ENCODE peak calls at places on chromosome 14, in six cellular contexts. H, L, Z, R, Q and G are unnamed samples.

GRCh38 chr14:96676161-96676560 is 121.0 kb upstream of the VRK1 start:
- DNase-seq in Z (no peak), Q (no peak), R (peak), H (peak), L (no peak), G (no peak)

GRCh38 chr14:67674139-67674479 is 323 bp downstream of the VTI1B start:
- DNase-seq in Z (peak), H (peak), L (peak), R (peak), Q (peak), G (peak)

GRCh38 chr14:74400328-74400727 is 25.7 kb downstream of the SYNDIG1L start:
- DNase-seq in L (peak), Z (no peak), H (no peak), R (no peak), Q (peak), G (no peak)

GRCh38 chr14:61489932-61490331 is 168.6 kb downstream of the PRKCH start:
- DNase-seq in H (no peak), L (no peak), R (no peak), Z (no peak), Q (no peak), G (no peak)

GRCh38 chr14:65151329-65152010 is 49.2 kb upstream of the MAX start:
- DNase-seq in H (no peak), R (no peak), Q (no peak), L (no peak), Z (no peak), G (no peak)

GRCh38 chr14:95321201-95321600 is 1.5 kb upstream of the CLMN start:
- DNase-seq in R (no peak), L (no peak), Q (no peak), Z (no peak), H (no peak), G (no peak)

GRCh38 chr14:44778562-44778961 is 183.2 kb downstream of the KLHL28 start:
- DNase-seq in Q (no peak), H (peak), R (peak), L (no peak), Z (no peak), G (no peak)

GRCh38 chr14:94158239-94158888 is 15.8 kb upstream of the PPP4R4 start:
- DNase-seq in Z (no peak), H (no peak), L (no peak), R (peak), Q (no peak), G (no peak)

GRCh38 chr14:79411403-79412174 is 799.7 kb downstream of the DIO2 start:
- DNase-seq in H (peak), Z (no peak), Q (no peak), R (no peak), L (no peak), G (no peak)

GRCh38 chr14:103395245-103395644 is 10.0 kb downstream of the MARK3 start:
- DNase-seq in Q (no peak), Z (no peak), R (no peak), L (no peak), H (peak), G (no peak)

GRCh38 chr14:74856366-74856765 is 19.6 kb downstream of the PROX2 start:
- DNase-seq in L (peak), R (no peak), Z (no peak), H (no peak), Q (no peak), G (no peak)

GRCh38 chr14:80636071-80636470 is 305.5 kb downstream of the CEP128 start:
- DNase-seq in R (no peak), L (peak), Z (no peak), Q (no peak), H (peak), G (no peak)

GRCh38 chr14:73458219-73458976 is at the start of gene NUMB:
- DNase-seq in L (peak), R (peak), Q (peak), H (peak), Z (peak), G (peak)

GRCh38 chr14:24609667-24610344 is at the start of gene GZMH:
- DNase-seq in R (no peak), H (no peak), Q (no peak), Z (no peak), L (no peak), G (no peak)

GRCh38 chr14:97306785-97307246 is 509.6 kb downstream of the VRK1 start:
- DNase-seq in R (no peak), Q (no peak), H (no peak), Z (no peak), L (no peak), G (no peak)

GRCh38 chr14:20679907-20680306 is 4.5 kb upstream of the RNASE4 start:
- DNase-seq in Q (peak), H (peak), R (no peak), Z (no peak), L (no peak), G (no peak)

GRCh38 chr14:59293934-59294661 is 105.6 kb downstream of the DAAM1 start:
- DNase-seq in L (no peak), R (no peak), H (peak), Q (no peak), Z (no peak), G (no peak)

GRCh38 chr14:43479751-43480150 is 1027.3 kb downstream of the FSCB start:
- DNase-seq in R (no peak), Q (no peak), H (no peak), Z (no peak), L (no peak), G (no peak)

GRCh38 chr14:73747386-73748211 is 33.4 kb upstream of the PNMA1 start:
- DNase-seq in L (no peak), R (no peak), H (no peak), Z (no peak), Q (no peak), G (no peak)

GRCh38 chr14:86012391-86012790 is 482.4 kb downstream of the FLRT2 start:
- DNase-seq in L (no peak), Q (no peak), R (no peak), H (no peak), Z (no peak), G (no peak)

GRCh38 chr14:68047910-68048309 is 228.3 kb downstream of the RAD51B start:
- DNase-seq in Z (no peak), R (no peak), L (no peak), Q (no peak), H (peak), G (no peak)

GRCh38 chr14:54487771-54488170 is 1.0 kb downstream of the GMFB start:
- DNase-seq in R (peak), Q (peak), H (peak), L (no peak), Z (no peak), G (peak)

GRCh38 chr14:72433511-72433910 is 460.4 kb downstream of the DPF3 start:
- DNase-seq in Z (no peak), L (no peak), Q (peak), R (peak), H (peak), G (no peak)

GRCh38 chr14:72432748-72433147 is 461.2 kb downstream of the DPF3 start:
- DNase-seq in L (no peak), R (no peak), Q (no peak), H (no peak), Z (no peak), G (no peak)

GRCh38 chr14:72434856-72435255 is 459.0 kb downstream of the DPF3 start:
- DNase-seq in Q (no peak), R (no peak), H (no peak), L (no peak), Z (no peak), G (no peak)

GRCh38 chr14:72430457-72430856 is 463.4 kb downstream of the DPF3 start:
- DNase-seq in Z (no peak), Q (no peak), L (no peak), R (no peak), H (no peak), G (no peak)
- TF ChIP-seq CTCF in Z (no peak), Q (no peak), L (no peak), R (no peak), H (no peak), G (no peak)

DNA sequence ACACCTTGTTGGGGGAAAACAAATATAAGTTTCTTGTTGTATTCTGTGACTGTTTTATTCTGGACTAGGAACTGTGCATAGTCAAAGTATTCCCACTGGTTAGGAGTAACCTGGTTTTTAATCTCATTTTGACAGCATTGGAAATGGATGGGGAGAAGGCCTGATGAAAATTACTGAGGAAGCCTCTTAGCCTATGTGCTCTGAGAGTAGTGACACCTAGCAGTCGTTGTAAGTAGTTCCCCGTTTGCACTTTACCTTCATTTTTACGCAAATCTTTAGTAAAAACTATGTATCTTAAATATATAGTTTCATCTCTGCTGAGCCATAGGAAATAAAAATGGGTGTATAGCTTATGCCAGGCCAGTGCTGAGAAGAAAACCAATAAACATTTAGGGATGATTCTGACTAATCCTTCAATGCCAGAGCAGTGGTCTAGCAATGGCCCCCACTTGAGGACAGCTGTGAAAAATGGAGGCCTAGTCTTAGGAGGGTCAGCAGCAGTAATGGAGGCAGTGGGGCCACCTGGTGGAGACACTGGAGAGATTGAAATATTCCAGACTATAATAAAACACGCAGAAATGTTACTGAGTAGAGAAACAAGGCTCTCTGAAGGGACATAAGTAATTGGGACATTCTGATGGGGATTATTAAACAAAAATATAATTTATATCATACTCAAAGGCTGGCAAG is 133.2 kb upstream of the NOVA1 start:
- DNase-seq in H (peak), Q (no peak), L (peak), Z (no peak), R (no peak), G (no peak)
- TF ChIP-seq CTCF in H (peak), Q (peak), L (peak), Z (peak), R (no peak), G (no peak)

GRCh38 chr14:28756896-28757570 is 9.6 kb upstream of the FOXG1 start:
- DNase-seq in Q (peak), H (peak), Z (no peak), R (peak), L (peak), G (no peak)
- TF ChIP-seq CTCF in Q (peak), H (peak), Z (peak), R (peak), L (peak), G (peak)

GRCh38 chr14:77979666-77980351 is 179.9 kb downstream of the ADCK1 start:
- DNase-seq in Z (no peak), L (peak), Q (no peak), H (peak), R (no peak), G (no peak)
- TF ChIP-seq CTCF in Z (no peak), L (peak), Q (no peak), H (no peak), R (no peak), G (no peak)

GRCh38 chr14:99274346-99275221 is 2.6 kb upstream of the BCL11B start:
- DNase-seq in H (peak), Z (peak), L (no peak), R (peak), Q (peak), G (peak)
- TF ChIP-seq CTCF in H (peak), Z (peak), L (no peak), R (peak), Q (peak), G (peak)

DNA sequence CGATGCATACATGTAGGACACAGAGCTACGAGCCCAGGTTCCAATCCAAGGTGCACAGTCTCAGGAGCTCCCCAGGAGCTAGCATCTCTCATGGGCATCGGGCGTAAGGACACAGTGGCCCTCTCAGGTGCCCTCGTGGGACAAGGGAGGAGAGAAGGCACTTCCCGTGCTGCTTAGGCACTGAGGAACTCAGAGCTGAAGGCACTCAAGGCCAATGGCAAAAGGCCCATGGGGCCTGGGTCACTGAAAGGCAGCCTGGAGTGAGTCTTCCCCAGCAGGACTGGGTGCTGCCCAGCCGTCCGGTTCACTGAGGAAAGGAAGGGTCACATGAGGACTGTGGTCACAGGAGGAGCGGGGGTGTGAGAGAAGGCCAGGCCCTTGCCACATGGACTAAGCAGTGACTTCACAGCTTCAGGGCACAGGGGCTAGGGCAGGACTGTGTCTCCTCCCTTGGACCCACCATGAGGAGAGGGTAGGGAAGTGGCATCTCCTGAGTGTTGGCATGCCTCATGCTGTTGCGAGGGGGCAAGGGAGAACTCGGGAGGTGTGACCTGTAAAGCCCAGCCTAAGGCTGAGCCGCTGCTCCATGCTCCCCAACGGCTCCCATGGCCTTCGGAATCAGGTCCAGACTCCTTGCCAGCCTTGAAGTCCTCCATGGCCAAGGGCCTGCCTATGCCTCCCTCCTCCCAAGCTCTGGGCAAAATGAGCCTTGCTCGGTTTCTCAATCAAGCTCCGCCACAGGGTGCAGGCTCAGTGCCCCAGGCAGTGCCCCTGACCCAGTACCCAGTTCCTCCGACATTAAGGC is 51.8 kb downstream of the CHGA start:
- DNase-seq in L (no peak), Z (no peak), Q (no peak), H (no peak), R (no peak), G (no peak)
- TF ChIP-seq CTCF in L (no peak), Z (no peak), Q (no peak), H (no peak), R (no peak), G (no peak)

GRCh38 chr14:100905166-100905565 is 1.6 kb upstream of the RTL1 start:
- DNase-seq in R (no peak), Q (no peak), L (no peak), Z (no peak), H (no peak), G (peak)

GRCh38 chr14:100904307-100905019 is 941 bp upstream of the RTL1 start:
- DNase-seq in R (no peak), Q (no peak), L (no peak), H (no peak), Z (no peak), G (peak)

GRCh38 chr14:100903672-100904185 is at the start of gene RTL1:
- DNase-seq in Z (no peak), Q (no peak), H (no peak), L (no peak), R (no peak), G (peak)

GRCh38 chr14:100907240-100907639 is 3.7 kb upstream of the RTL1 start:
- DNase-seq in Q (no peak), Z (no peak), L (no peak), H (no peak), R (no peak), G (peak)

DNA sequence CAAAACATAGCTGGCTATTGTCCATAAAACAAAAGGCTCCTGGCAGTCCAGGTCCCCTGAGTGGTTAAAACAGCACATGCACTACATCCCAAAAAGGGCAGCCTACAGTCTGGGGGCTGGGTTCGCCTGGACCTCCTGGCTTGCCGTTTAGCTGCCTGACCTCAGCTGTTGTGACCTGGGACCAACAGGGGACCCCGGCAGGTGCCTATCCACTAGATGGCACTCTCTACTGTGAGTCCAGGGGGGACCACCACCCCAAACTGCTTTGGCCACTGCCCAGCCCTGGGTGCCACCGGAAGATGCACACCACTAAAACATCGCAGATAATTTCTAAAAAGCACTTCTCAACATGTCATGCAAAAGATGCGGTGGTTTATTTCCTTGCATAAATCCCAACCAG is 2.9 kb upstream of the RTL1 start:
- DNase-seq in R (no peak), Z (no peak), Q (no peak), H (no peak), L (peak), G (peak)
- TF ChIP-seq CTCF in R (no peak), Z (no peak), Q (peak), H (peak), L (peak), G (no peak)

DNA sequence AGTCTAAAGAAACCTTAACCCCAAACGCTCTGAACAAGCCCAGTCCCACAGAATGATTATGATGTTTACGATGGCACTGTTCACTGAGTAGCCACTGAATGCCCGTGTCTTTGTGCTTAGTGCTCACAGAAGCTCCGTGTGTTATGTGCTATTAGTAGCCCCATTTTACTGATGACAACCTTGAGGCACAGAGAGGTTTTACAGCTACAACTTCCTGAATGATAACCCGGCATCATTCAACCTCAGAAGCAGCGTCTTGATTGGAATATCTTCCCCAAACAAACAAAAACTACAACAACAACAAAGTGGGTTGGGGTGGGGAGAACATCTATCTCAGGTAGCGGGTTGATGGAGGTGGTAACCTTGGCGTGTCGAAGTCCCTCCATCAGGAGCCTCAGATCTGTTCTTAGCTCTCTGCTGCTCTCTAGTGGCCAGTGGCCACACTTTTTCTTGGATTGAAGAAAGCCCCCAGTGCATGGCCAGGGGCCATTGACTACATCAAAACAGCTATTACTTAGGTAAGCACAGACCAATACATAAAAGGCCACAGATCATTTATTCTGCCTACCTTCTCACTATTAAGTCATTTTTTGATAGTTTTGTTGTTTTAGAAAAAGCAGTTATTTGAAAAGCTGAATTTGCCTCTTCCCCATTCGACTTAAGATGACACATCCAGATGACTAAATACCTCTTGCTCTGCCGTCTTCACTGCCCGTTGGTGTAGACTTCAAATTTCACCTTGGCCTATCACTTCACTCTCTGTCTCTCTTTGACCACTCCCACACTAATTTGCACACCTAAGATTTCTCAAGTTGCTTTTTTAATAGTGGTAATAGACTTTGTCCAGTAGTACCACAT is 376.9 kb downstream of the GALC start:
- DNase-seq in R (peak), L (peak), H (peak), Z (peak), Q (peak), G (peak)
- TF ChIP-seq CTCF in R (peak), L (peak), H (peak), Z (no peak), Q (peak), G (peak)

DNA sequence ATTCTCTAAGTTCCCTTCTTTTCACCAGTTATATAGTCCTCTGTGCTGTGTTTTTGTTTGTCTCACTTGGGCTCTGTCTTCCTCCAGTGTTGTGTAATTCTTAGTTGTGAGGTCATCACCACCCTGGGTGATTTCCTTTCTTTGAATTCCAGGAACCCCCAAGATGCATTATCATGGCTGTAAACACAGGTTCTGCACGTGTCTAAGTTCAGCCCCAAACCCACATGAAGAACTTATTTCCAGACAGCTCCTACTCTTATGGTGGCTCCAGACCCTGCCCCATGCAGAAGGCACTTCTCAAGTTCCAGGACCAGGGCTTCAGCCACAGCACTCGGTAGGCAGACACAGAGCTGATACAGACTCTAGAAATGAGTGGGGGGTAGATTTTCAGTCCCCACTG is 560.5 kb downstream of the BCL11B start:
- DNase-seq in H (no peak), R (no peak), Z (no peak), Q (no peak), L (no peak), G (no peak)
- TF ChIP-seq CTCF in H (no peak), R (no peak), Z (no peak), Q (no peak), L (no peak), G (no peak)

GRCh38 chr14:22185191-22185590 is 403.8 kb downstream of the DAD1 start:
- DNase-seq in H (peak), Z (no peak), Q (no peak), R (peak), L (peak), G (no peak)
- TF ChIP-seq CTCF in H (no peak), Z (no peak), Q (no peak), R (peak), L (peak), G (no peak)